ENCODE peak calls at places on chromosomes 2 and 18, in eight cellular contexts. Y is SJSA1, A is stomach, Q is lower lobe of right lung, I is OCI-LY7, P is tibial nerve, M is cardiac muscle cell, R is neural progenitor cell. T is an unnamed sample.
A peak's percentile ranks its signal among the peaks of the same experiment; 100 is the strongest.

GRCh38 chr2:3784731-3785130 is 81.4 kb downstream of the DCDC2C start:
- DNase-seq in Y (no peak), A (no peak), Q (no peak), I (no peak), P (no peak), M (peak; percentile 3), R (no peak), T (no peak)

GRCh38 chr18:70464343-70465114 is 175.7 kb downstream of the SOCS6 start:
- DNase-seq in Y (no peak), A (peak; percentile 73), Q (peak; percentile 82), I (no peak), P (peak; percentile 80), M (peak; percentile 78), R (peak; percentile 83), T (peak; percentile 1)

GRCh38 chr2:176188218-176188968 is at the start of gene HOXD1:
- DNase-seq in Y (peak; percentile 52), A (no peak), Q (peak; percentile 78), I (no peak), P (no peak), M (no peak), R (peak; percentile 63), T (no peak)

GRCh38 chr18:77023115-77023782 is 109.3 kb downstream of the MBP start:
- DNase-seq in Y (no peak), A (no peak), Q (no peak), I (no peak), P (no peak), M (no peak), R (no peak), T (no peak)

GRCh38 chr2:201931955-201932354 is 101.7 kb upstream of the FZD7 start:
- DNase-seq in Y (peak; percentile 58), A (no peak), Q (no peak), I (no peak), P (no peak), M (no peak), R (no peak), T (no peak)

GRCh38 chr2:129062160-129062912 is 743.7 kb upstream of the HS6ST1 start:
- DNase-seq in Y (no peak), A (no peak), Q (no peak), I (no peak), P (no peak), M (peak; percentile 69), R (no peak), T (no peak)

GRCh38 chr2:27860111-27860510 is 30.1 kb downstream of the RBKS start:
- DNase-seq in Y (no peak), A (no peak), Q (no peak), I (no peak), P (no peak), M (peak; percentile 76), R (no peak), T (no peak)

GRCh38 chr2:128901572-128902391 is 583.1 kb upstream of the HS6ST1 start:
- DNase-seq in Y (no peak), A (no peak), Q (no peak), I (no peak), P (no peak), M (peak; percentile 0), R (no peak), T (no peak)

GRCh38 chr2:72128059-72128842 is 19.4 kb downstream of the CYP26B1 start:
- DNase-seq in Y (no peak), A (no peak), Q (no peak), I (no peak), P (no peak), M (no peak), R (no peak), T (no peak)

GRCh38 chr2:72116081-72116533 is 31.6 kb downstream of the CYP26B1 start:
- DNase-seq in Y (peak; percentile 54), A (no peak), Q (no peak), I (no peak), P (no peak), M (peak; percentile 15), R (no peak), T (no peak)

GRCh38 chr2:161243873-161244272 is 64.4 kb upstream of the PSMD14 start:
- DNase-seq in Y (no peak), A (no peak), Q (no peak), I (peak; percentile 40), P (no peak), M (no peak), R (no peak), T (no peak)

DNA sequence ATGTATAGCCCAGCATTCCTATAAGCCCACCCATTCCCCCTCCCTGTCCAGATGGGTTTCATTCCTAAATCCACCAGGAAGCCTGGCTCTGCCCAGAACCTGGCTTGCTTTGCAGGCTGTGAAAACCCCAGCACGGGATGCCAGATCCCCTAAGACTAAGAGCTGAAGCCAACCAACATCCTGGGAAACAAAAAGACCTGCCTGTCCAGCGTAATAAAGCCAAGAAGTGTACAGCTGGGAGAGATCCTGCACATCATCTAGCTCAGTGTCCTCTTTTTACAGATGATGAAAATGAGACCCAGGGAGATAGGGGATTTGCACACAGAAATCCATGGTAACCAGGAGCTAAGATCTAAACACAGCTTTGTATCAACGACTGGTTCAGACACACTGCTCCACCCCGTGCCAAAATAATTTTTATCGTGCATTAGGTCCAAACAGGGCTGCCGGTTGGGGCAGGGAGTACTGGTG is 3.0 kb downstream of the RND3 start:
- DNase-seq in Y (no peak), A (no peak), Q (no peak), I (no peak), P (no peak), M (peak; percentile 49), R (peak; percentile 35), T (no peak)
- H3K4me3 ChIP-seq in Y (peak overlapping the region; percentile 88), A (peak overlapping the region; percentile 75), Q (peak overlapping the region; percentile 71), I (no peak overlapping the region), P (peak overlapping the region; percentile 83), M (no peak overlapping the region), R (peak overlapping the region; percentile 58), T (no peak overlapping the region)

DNA sequence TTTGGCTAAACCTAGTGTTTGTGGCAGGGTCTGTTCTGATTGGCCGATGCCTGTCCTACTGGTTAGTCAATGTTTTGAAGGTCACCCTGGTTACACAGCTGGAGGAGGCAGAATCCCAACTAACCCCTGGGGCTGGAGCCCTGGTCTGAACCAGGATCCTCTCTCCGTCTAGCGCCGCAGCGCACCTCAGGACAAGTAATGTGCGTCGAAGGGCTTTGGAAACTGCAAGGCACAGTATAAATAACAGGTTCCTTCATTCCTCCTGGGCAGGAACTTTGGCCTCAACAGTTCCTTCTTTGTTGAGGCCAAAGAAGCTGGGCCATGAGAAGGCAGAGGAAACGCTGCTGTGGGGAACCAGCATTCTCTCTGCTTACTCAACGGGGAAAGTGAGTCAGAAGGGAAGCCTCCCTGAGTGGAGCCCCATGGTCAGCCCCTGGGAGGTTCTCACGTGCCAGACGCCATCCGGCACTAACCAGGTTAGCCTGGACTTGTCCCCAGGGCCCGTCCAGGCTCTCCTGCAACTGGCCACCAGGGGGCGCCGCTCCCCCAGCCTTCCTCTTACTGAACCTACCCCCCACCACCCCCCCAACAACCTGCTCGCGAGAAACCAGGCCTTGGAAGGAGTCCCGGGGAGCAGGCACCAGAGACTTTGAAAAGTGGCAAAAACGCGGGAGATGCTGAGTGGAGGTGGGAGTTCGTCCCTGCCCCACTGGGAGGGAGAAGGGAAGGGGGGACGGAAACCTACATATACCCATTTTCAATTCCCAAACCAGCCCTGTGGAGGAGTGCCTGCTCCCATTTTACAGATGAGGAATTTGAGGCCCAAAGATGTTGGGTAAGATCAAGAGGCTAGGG is 19.8 kb downstream of the TEX44 start:
- DNase-seq in Y (peak; percentile 95), A (peak; percentile 95), Q (peak; percentile 95), I (peak; percentile 91), P (peak; percentile 96), M (peak; percentile 95), R (peak; percentile 86), T (peak; percentile 84)
- H3K27ac ChIP-seq in Y (peak overlapping the region; percentile 89), A (peak overlapping the region; percentile 89), Q (peak overlapping the region; percentile 98), I (peak overlapping the region; percentile 99), P (peak overlapping the region; percentile 96), M (no peak overlapping the region), R (no peak overlapping the region), T (peak overlapping the region; percentile 65)

DNA sequence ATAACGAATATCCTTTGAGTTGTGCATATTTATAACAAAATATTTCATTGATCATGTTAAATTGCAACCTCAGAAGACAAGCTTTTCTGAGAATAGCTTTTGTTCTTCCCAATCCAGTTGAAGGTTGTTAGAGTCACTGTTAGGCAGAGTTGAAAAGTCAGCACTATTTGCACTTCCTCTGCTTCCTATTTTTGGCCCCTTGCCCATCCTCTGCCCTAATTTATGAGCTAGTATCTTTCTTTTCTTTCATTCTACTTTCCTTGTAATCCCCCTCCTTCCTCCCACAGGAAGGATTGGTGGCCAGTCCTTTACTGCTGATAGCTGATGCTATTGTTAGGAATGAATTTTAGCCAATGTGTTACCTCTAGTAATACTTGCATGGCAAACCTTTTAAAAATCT is 4.9 kb downstream of the RALB start:
- DNase-seq in Y (no peak), A (no peak), Q (no peak), I (no peak), P (no peak), M (peak; percentile 38), R (no peak), T (no peak)
- H3K4me3 ChIP-seq in Y (no peak overlapping the region), A (no peak overlapping the region), Q (no peak overlapping the region), I (no peak overlapping the region), P (no peak overlapping the region), M (no peak overlapping the region), R (no peak overlapping the region), T (no peak overlapping the region)

GRCh38 chr2:109330056-109330455 is 201.1 kb downstream of the SH3RF3 start:
- DNase-seq in Y (no peak), A (no peak), Q (no peak), I (no peak), P (no peak), M (peak; percentile 83), R (no peak), T (no peak)

GRCh38 chr2:109324859-109325258 is 195.9 kb downstream of the SH3RF3 start:
- DNase-seq in Y (peak; percentile 81), A (no peak), Q (no peak), I (no peak), P (peak; percentile 76), M (peak; percentile 98), R (no peak), T (no peak)

GRCh38 chr2:109325570-109325969 is 196.6 kb downstream of the SH3RF3 start:
- DNase-seq in Y (no peak), A (no peak), Q (no peak), I (no peak), P (no peak), M (no peak), R (no peak), T (no peak)

GRCh38 chr2:109322646-109323045 is 193.6 kb downstream of the SH3RF3 start:
- DNase-seq in Y (no peak), A (no peak), Q (no peak), I (no peak), P (no peak), M (no peak), R (no peak), T (no peak)

DNA sequence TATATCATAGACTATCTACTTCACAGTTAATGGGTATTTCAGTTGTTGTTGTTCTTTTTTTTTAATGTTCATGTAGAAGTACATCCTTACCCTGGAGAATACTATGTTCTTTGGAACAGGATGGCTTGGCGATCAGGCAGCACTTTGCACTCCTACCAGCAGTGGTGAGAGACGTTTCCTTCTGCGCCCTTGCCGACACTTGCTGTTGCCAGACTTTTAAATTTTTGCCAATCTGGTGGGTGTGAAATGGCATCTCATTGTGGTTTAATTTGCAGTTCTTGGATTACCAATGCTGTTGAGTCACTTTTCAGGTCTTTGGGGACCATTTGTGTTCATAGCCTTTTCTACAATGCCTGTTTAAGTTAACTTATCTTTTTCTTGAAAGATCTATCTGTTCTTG is 197.3 kb downstream of the SH3RF3 start:
- DNase-seq in Y (no peak), A (no peak), Q (no peak), I (no peak), P (no peak), M (no peak), R (no peak), T (no peak)
- H3K27ac ChIP-seq in Y (no peak overlapping the region), A (no peak overlapping the region), Q (peak overlapping the region; percentile 81), I (no peak overlapping the region), P (no peak overlapping the region), M (no peak overlapping the region), R (no peak overlapping the region), T (no peak overlapping the region)

T was measured in CD4-positive, alpha-beta memory T cell.